ENCODE peak calls at places on chromosomes 2 and 18, in six cellular contexts. C, H, U, O, Y and B are unnamed samples.

GRCh38 chr18:13566941-13567762 is 159.2 kb downstream of the FAM210A start:
- DNase-seq in C (peak), H (peak), U (no peak), O (no peak), Y (no peak), B (no peak)

GRCh38 chr2:101149241-101150192 is 1.7 kb downstream of the TBC1D8 start:
- DNase-seq in C (no peak), H (no peak), U (no peak), O (no peak), Y (no peak), B (peak)

GRCh38 chr2:38268691-38269309 is 108.3 kb downstream of the ATL2 start:
- DNase-seq in C (no peak), H (no peak), U (no peak), O (no peak), Y (no peak), B (no peak)

GRCh38 chr18:67710639-67711038 is 194.1 kb upstream of the DSEL start:
- DNase-seq in C (no peak), H (no peak), U (no peak), O (no peak), Y (no peak), B (no peak)

GRCh38 chr2:11071207-11071606 is 84.1 kb upstream of the SLC66A3 start:
- DNase-seq in C (peak), H (no peak), U (no peak), O (no peak), Y (no peak), B (no peak)

GRCh38 chr2:164479460-164479859 is 141.8 kb downstream of the GRB14 start:
- DNase-seq in C (no peak), H (no peak), U (peak), O (peak), Y (peak), B (no peak)

GRCh38 chr2:129903586-129904425 is 75.7 kb upstream of the RAB6C start:
- DNase-seq in C (no peak), H (peak), U (no peak), O (no peak), Y (no peak), B (no peak)

GRCh38 chr2:159155315-159155714 is 131.2 kb downstream of the WDSUB1 start:
- DNase-seq in C (peak), H (no peak), U (no peak), O (no peak), Y (no peak), B (no peak)

GRCh38 chr2:202149155-202149762 is 76.2 kb downstream of the KIAA2012 start:
- DNase-seq in C (peak), H (no peak), U (no peak), O (no peak), Y (peak), B (peak)

GRCh38 chr2:121062493-121062892 is 222.5 kb downstream of the TFCP2L1 start:
- DNase-seq in C (no peak), H (no peak), U (no peak), O (no peak), Y (no peak), B (no peak)

GRCh38 chr18:36732264-36732663 is 96.5 kb downstream of the TPGS2 start:
- DNase-seq in C (no peak), H (no peak), U (no peak), O (no peak), Y (no peak), B (no peak)

GRCh38 chr18:44036500-44036899 is 644.2 kb upstream of the SETBP1 start:
- DNase-seq in C (no peak), H (peak), U (no peak), O (no peak), Y (no peak), B (peak)

GRCh38 chr2:208406474-208407451 is at the start of gene PTH2R:
- DNase-seq in C (no peak), H (no peak), U (no peak), O (no peak), Y (no peak), B (peak)

GRCh38 chr2:106094101-106094860 is 99.8 kb downstream of the UXS1 start:
- DNase-seq in C (peak), H (no peak), U (peak), O (no peak), Y (no peak), B (no peak)

GRCh38 chr2:211457325-211457724 is 900.9 kb downstream of the CPS1 start:
- DNase-seq in C (no peak), H (no peak), U (no peak), O (no peak), Y (no peak), B (no peak)

GRCh38 chr2:27582129-27582694 is 630 bp upstream of the ZNF512 start:
- DNase-seq in C (no peak), H (no peak), U (no peak), O (no peak), Y (peak), B (no peak)

GRCh38 chr2:29844713-29845320 is 76.6 kb downstream of the ALK start:
- DNase-seq in C (no peak), H (no peak), U (no peak), O (no peak), Y (no peak), B (no peak)

GRCh38 chr2:54329482-54330225 is 73.6 kb upstream of the TSPYL6 start:
- DNase-seq in C (no peak), H (no peak), U (no peak), O (no peak), Y (no peak), B (peak)

GRCh38 chr2:55011741-55012574 is 38.3 kb downstream of the RTN4 start:
- DNase-seq in C (no peak), H (no peak), U (no peak), O (no peak), Y (no peak), B (no peak)

GRCh38 chr2:179486969-179487752 is 222.5 kb upstream of the SESTD1 start:
- DNase-seq in C (peak), H (no peak), U (no peak), O (no peak), Y (no peak), B (no peak)

GRCh38 chr2:181780159-181781081 is 100.1 kb upstream of the NEUROD1 start:
- DNase-seq in C (no peak), H (no peak), U (no peak), O (no peak), Y (no peak), B (no peak)

GRCh38 chr2:88690591-88691338 is 708 bp upstream of the RPIA start:
- DNase-seq in C (no peak), H (peak), U (no peak), O (peak), Y (no peak), B (peak)

GRCh38 chr2:162720559-162721271 is 117.9 kb downstream of the KCNH7 start:
- DNase-seq in C (no peak), H (no peak), U (no peak), O (no peak), Y (no peak), B (no peak)

GRCh38 chr18:10660485-10660884 is 134.7 kb downstream of the NAPG start:
- DNase-seq in C (no peak), H (no peak), U (no peak), O (no peak), Y (no peak), B (no peak)

GRCh38 chr2:217106650-217107014 is 246.8 kb upstream of the TNP1 start:
- DNase-seq in C (no peak), H (no peak), U (no peak), O (peak), Y (no peak), B (no peak)

GRCh38 chr2:78979380-78980238 is 45.9 kb upstream of the REG3G start:
- DNase-seq in C (no peak), H (peak), U (peak), O (no peak), Y (no peak), B (no peak)

GRCh38 chr2:121187922-121188411 is 97.0 kb downstream of the TFCP2L1 start:
- DNase-seq in C (no peak), H (no peak), U (no peak), O (no peak), Y (no peak), B (no peak)

GRCh38 chr18:38898167-38898566 is 1332.6 kb upstream of the CELF4 start:
- DNase-seq in C (no peak), H (no peak), U (no peak), O (no peak), Y (no peak), B (no peak)

GRCh38 chr2:40721595-40721994 is 269.7 kb upstream of the SLC8A1 start:
- DNase-seq in C (no peak), H (no peak), U (no peak), O (no peak), Y (no peak), B (no peak)

GRCh38 chr2:136126527-136126926 is 8.6 kb upstream of the CXCR4 start:
- DNase-seq in C (no peak), H (no peak), U (no peak), O (no peak), Y (no peak), B (no peak)

DNA sequence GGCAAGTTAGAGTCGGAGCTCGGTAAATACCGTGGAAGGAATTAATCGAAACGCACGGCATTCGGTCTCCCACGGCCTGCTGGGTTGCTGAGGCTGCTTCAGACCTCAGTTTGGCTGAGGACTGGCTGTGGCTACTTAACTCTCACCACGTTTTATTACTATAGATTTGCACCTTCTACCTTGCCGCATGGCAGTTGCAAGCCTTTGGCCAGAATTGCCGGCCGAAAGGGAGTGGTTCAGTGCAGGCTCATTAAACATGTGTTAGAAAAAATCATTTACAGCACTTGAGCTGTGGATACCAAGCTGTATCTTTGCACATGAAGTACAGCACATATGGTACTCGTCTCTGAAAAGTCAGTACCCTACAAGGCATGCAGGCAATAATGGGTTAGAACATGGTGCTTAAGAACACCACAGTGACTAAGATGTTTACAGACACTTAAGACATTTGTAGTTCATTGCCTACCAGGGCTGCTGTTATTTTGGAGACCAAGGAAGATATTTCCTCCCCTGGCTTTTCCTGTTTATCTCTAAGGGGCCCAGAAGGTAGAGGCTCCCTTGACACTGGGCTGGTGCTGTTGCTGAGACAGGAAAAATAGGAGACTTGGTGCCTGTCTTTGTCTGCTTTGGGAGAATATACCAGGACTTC is 103.1 kb downstream of the ZNF532 start:
- DNase-seq in C (no peak), H (no peak), U (no peak), O (no peak), Y (no peak), B (no peak)
- H3K27ac ChIP-seq in C (peak), H (peak), U (no peak), O (no peak), Y (no peak), B (no peak)

DNA sequence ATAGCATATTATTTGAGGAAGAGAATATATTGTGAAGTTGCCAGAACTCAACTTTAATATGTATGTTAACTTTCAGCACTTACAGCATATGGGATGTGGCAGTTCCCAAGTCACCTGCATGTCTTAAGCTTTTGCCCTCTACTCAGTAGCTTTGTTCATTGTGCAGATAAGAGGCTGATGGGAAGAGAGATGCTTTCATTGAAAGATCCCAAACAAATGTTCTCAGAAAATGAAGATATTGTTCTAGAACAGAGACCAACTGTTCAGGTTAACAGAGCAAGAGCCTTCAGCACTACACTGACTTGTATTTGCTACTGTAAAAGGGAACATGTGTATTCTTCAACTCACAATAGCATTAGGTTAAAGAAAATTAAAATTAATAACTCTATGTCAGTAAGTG is 28.1 kb downstream of the GAREM1 start:
- DNase-seq in C (no peak), H (no peak), U (no peak), O (no peak), Y (no peak), B (no peak)
- H3K4me3 ChIP-seq in C (no peak), H (no peak), U (no peak), O (no peak), Y (no peak), B (no peak)

GRCh38 chr2:8432712-8433336 is 249.0 kb upstream of the ID2 start:
- DNase-seq in C (no peak), H (no peak), U (no peak), O (no peak), Y (no peak), B (no peak)
- H3K27ac ChIP-seq in C (no peak), H (no peak), U (peak), O (no peak), Y (no peak), B (no peak)

GRCh38 chr2:197208029-197208428 is 102.6 kb downstream of the ANKRD44 start:
- DNase-seq in C (no peak), H (no peak), U (no peak), O (no peak), Y (no peak), B (no peak)
- H3K4me3 ChIP-seq in C (no peak), H (no peak), U (no peak), O (no peak), Y (no peak), B (no peak)

GRCh38 chr2:4556136-4556535 is 852.8 kb downstream of the DCDC2C start:
- DNase-seq in C (no peak), H (no peak), U (no peak), O (no peak), Y (no peak), B (no peak)
- H3K27ac ChIP-seq in C (no peak), H (no peak), U (no peak), O (no peak), Y (no peak), B (no peak)

GRCh38 chr2:64489081-64489761 is 34.9 kb upstream of the AFTPH start:
- DNase-seq in C (no peak), H (no peak), U (no peak), O (no peak), Y (no peak), B (no peak)
- H3K4me3 ChIP-seq in C (no peak), H (no peak), U (no peak), O (no peak), Y (no peak), B (no peak)

GRCh38 chr2:213125646-213126347 is 25.6 kb downstream of the IKZF2 start:
- DNase-seq in C (no peak), H (no peak), U (no peak), O (no peak), Y (no peak), B (no peak)

DNA sequence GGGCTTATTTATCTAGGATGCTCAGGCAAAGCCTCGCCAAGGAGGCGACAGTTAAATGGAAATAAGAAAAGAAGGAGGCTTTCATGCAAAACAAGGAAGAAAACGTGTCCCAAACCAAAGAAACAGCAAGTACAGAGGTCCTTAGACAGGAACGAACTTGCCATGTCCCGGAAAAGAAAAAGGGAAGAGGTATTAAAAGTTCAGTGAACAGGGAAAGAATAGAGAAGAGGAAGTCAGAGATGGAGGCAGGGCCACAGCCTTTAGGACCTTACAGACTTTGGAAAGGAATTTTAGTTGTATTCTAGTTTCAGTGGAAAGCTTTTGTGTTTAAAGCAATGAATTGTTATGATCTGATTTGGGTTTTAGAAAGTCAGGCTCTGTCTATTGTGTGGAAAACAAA is 22.1 kb downstream of the IKZF2 start:
- DNase-seq in C (no peak), H (no peak), U (no peak), O (no peak), Y (no peak), B (no peak)
- H3K27ac ChIP-seq in C (no peak), H (peak), U (peak), O (no peak), Y (no peak), B (no peak)

GRCh38 chr2:195659114-195659513 is 2.1 kb downstream of the SLC39A10 start:
- DNase-seq in C (no peak), H (no peak), U (peak), O (no peak), Y (no peak), B (no peak)
- H3K4me3 ChIP-seq in C (no peak), H (peak), U (peak), O (no peak), Y (no peak), B (peak)

GRCh38 chr2:218418717-218419458 is at the start of gene VIL1:
- DNase-seq in C (no peak), H (no peak), U (no peak), O (no peak), Y (no peak), B (no peak)
- H3K27ac ChIP-seq in C (no peak), H (no peak), U (no peak), O (no peak), Y (no peak), B (no peak)